ENCODE peak calls at places on chromosomes 7 and 10, in six cellular contexts. M is adrenal gland; J is right lobe of liver; Z is cardiac muscle cell; L is CD4-positive, alpha-beta T cell; C is right atrium auricular region. N is an unnamed sample.

GRCh38 chr7:100677308-100678095 is 4.0 kb downstream of the GNB2 start:
- DNase-seq in M (peak; percentile 37), J (peak; percentile 28), Z (no peak), L (no peak), C (no peak), N (no peak)

GRCh38 chr7:301291-302053 is 11.5 kb downstream of the FOXL3 start:
- DNase-seq in M (no peak), J (no peak), Z (no peak), L (no peak), C (no peak), N (no peak)

GRCh38 chr7:47725031-47725780 is 143.3 kb upstream of the TNS3 start:
- DNase-seq in M (no peak), J (no peak), Z (no peak), L (no peak), C (no peak), N (no peak)

GRCh38 chr7:134890246-134891240 is 95.8 kb upstream of the AGBL3 start:
- DNase-seq in M (peak; percentile 38), J (peak; percentile 48), Z (no peak), L (no peak), C (no peak), N (peak; percentile 29)

GRCh38 chr7:150806863-150807262 is 6.3 kb downstream of the TMEM176A start:
- DNase-seq in M (no peak), J (no peak), Z (no peak), L (no peak), C (no peak), N (no peak)

GRCh38 chr7:65438593-65438992 is 64.9 kb downstream of the ZNF92 start:
- DNase-seq in M (peak; percentile 50), J (no peak), Z (no peak), L (no peak), C (no peak), N (no peak)

GRCh38 chr7:30738026-30738915 is 13.7 kb upstream of the INMT start:
- DNase-seq in M (no peak), J (no peak), Z (no peak), L (no peak), C (no peak), N (no peak)

GRCh38 chr10:75209325-75210192 is 1.0 kb upstream of the VDAC2 start:
- DNase-seq in M (peak; percentile 85), J (peak; percentile 76), Z (no peak), L (peak; percentile 71), C (peak; percentile 91), N (peak; percentile 73)

GRCh38 chr10:73790886-73791625 is 5.7 kb downstream of the ZSWIM8 start:
- DNase-seq in M (no peak), J (no peak), Z (no peak), L (no peak), C (no peak), N (no peak)

GRCh38 chr7:159017210-159017609 is 127.5 kb downstream of the VIPR2 start:
- DNase-seq in M (no peak), J (no peak), Z (no peak), L (no peak), C (no peak), N (no peak)

GRCh38 chr7:159014297-159015062 is 130.2 kb downstream of the VIPR2 start:
- DNase-seq in M (no peak), J (no peak), Z (no peak), L (no peak), C (no peak), N (no peak)

GRCh38 chr7:159015081-159015893 is 129.4 kb downstream of the VIPR2 start:
- DNase-seq in M (peak; percentile 80), J (no peak), Z (peak; percentile 36), L (no peak), C (peak; percentile 82), N (no peak)

GRCh38 chr7:159016591-159016990 is 128.1 kb downstream of the VIPR2 start:
- DNase-seq in M (no peak), J (no peak), Z (no peak), L (no peak), C (no peak), N (no peak)

GRCh38 chr7:159015894-159016410 is 128.7 kb downstream of the VIPR2 start:
- DNase-seq in M (no peak), J (no peak), Z (no peak), L (no peak), C (no peak), N (no peak)
- H3K9me3 ChIP-seq in M (no peaks in the 10 kb centered on the region), J (no peaks in the 10 kb centered on the region), Z (no peaks in the 10 kb centered on the region), L (no peaks in the 10 kb centered on the region), C (no peaks in the 10 kb centered on the region), N (no peaks in the 10 kb centered on the region)

GRCh38 chr10:109393425-109393824 is 529.9 kb downstream of the XPNPEP1 start:
- DNase-seq in M (no peak), J (no peak), Z (no peak), L (no peak), C (no peak), N (no peak)
- TF ChIP-seq CTCF in M (no peak), J (no peak), Z (no peak), L (no peak), C (no peak), N (no peak)

GRCh38 chr7:72286486-72286885 is 125.7 kb downstream of the CALN1 start:
- DNase-seq in M (peak; percentile 38), J (no peak), Z (no peak), L (no peak), C (no peak), N (no peak)

GRCh38 chr7:72292794-72293193 is 119.3 kb downstream of the CALN1 start:
- DNase-seq in M (no peak), J (no peak), Z (no peak), L (no peak), C (no peak), N (no peak)

GRCh38 chr7:72292118-72292517 is 120.0 kb downstream of the CALN1 start:
- DNase-seq in M (no peak), J (no peak), Z (no peak), L (no peak), C (no peak), N (no peak)
- H3K9me3 ChIP-seq in M (no peaks in the 10 kb centered on the region), J (no peaks in the 10 kb centered on the region), Z (no peaks in the 10 kb centered on the region), L (no peaks in the 10 kb centered on the region), C (no peaks in the 10 kb centered on the region), N (peaks cover 8% of the 10 kb centered on the region)

GRCh38 chr10:121926157-121926556 is 1.7 kb downstream of the ATE1 start:
- DNase-seq in M (no peak), J (no peak), Z (no peak), L (no peak), C (no peak), N (no peak)

GRCh38 chr10:121927361-121927840 is 430 bp downstream of the ATE1 start:
- DNase-seq in M (peak; percentile 69), J (peak; percentile 74), Z (peak; percentile 67), L (peak; percentile 3), C (peak; percentile 64), N (peak; percentile 68)

GRCh38 chr10:121928528-121928884 is 675 bp upstream of the ATE1 start:
- DNase-seq in M (peak; percentile 53), J (no peak), Z (no peak), L (no peak), C (no peak), N (no peak)

GRCh38 chr10:121926669-121927360 is 1.0 kb downstream of the ATE1 start:
- DNase-seq in M (no peak), J (no peak), Z (no peak), L (no peak), C (no peak), N (no peak)

GRCh38 chr10:121927841-121928527 is at the start of gene ATE1:
- DNase-seq in M (peak; percentile 93), J (peak; percentile 91), Z (peak; percentile 95), L (peak; percentile 73), C (peak; percentile 87), N (peak; percentile 93)
- TF ChIP-seq CTCF in M (no peak), J (no peak), Z (no peak), L (no peak), C (no peak), N (no peak)

DNA sequence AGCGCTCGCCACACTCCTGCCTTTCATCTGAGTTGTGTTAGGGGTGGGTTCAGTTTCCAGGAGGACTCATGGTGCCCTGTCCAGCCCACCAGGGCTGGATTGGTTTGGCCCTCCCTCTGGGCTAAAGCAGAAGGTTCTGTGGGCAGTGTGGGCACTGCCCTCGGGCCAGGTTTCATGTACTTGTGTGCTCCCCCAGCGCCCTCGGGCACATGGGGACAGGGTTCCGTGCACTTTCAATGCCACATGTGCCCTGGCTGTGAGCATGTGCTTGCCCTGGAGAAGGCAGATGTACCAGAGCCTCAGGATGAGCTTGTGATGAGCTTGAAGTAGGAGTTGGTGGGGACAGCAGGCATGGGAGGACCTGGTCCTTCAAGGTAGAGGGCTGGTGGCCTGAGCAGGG is 35.6 kb upstream of the ZNF716 start:
- DNase-seq in M (no peak), J (no peak), Z (no peak), L (no peak), C (no peak), N (no peak)
- H3K9me3 ChIP-seq in M (no peaks in the 10 kb centered on the region), J (no peaks in the 10 kb centered on the region), Z (no peaks in the 10 kb centered on the region), L (peaks cover 4% of the 10 kb centered on the region), C (no peaks in the 10 kb centered on the region), N (no peaks in the 10 kb centered on the region)

GRCh38 chr7:107503667-107504066 is 33.8 kb downstream of the GPR22 start:
- DNase-seq in M (no peak), J (no peak), Z (no peak), L (no peak), C (no peak), N (no peak)

GRCh38 chr7:107505362-107505761 is 35.5 kb downstream of the GPR22 start:
- DNase-seq in M (no peak), J (no peak), Z (no peak), L (no peak), C (no peak), N (peak; percentile 32)

GRCh38 chr7:107502154-107502553 is 32.3 kb downstream of the GPR22 start:
- DNase-seq in M (no peak), J (no peak), Z (no peak), L (no peak), C (no peak), N (no peak)

GRCh38 chr7:107502797-107503196 is 32.9 kb downstream of the GPR22 start:
- DNase-seq in M (no peak), J (no peak), Z (no peak), L (no peak), C (no peak), N (no peak)

DNA sequence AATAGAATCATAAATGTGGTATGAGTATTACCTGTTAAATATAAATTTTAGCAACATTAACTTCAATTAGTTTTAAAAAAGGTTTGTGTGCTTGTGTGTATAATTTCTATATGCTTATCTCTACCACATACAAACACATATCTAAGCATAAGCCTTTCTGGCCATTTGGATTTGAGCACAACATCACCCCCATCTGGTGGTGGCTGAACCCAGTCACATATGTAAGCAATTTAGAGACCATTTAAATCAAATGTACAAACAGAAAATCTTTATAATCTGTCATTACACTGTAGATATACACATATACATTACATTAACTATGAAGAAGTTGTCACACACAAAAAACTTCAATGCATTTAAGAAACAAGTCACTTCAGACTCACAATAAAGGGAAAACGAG is 31.7 kb downstream of the GPR22 start:
- DNase-seq in M (no peak), J (no peak), Z (peak; percentile 53), L (no peak), C (no peak), N (peak; percentile 22)
- TF ChIP-seq CTCF in M (peak; percentile 14), J (peak; percentile 36), Z (peak; percentile 47), L (no peak), C (peak; percentile 58), N (peak; percentile 19)

GRCh38 chr7:9598411-9598810 is 1165.0 kb downstream of the NXPH1 start:
- DNase-seq in M (no peak), J (no peak), Z (no peak), L (no peak), C (no peak), N (no peak)

DNA sequence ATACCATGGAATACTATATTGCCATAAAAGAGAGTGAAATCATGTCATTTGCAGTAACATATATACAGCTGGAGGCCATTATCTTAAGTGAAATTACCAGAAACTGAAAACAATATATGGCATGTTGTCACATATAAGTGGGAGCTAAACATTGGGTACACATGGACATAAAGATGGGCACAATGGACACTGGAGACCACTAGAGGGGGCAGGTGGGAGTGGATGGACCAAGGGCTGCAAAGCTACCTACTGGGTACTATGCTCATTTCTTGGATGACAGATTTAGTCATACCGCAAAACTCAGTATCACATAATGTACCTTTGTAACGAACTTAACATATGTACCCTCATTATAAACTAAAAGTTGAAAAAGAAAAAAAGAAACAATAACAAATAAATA is 1167.6 kb downstream of the NXPH1 start:
- DNase-seq in M (no peak), J (no peak), Z (peak; percentile 57), L (no peak), C (no peak), N (no peak)
- H3K9me3 ChIP-seq in M (no peaks in the 10 kb centered on the region), J (no peaks in the 10 kb centered on the region), Z (no peaks in the 10 kb centered on the region), L (no peaks in the 10 kb centered on the region), C (no peaks in the 10 kb centered on the region), N (no peaks in the 10 kb centered on the region)

N was measured in body of pancreas.